ENCODE peak calls at places on chromosomes 13 and 19, in five cellular contexts. One of them, this sample, is unnamed.

GRCh38 chr19:3108775-3109174 is 14.6 kb downstream of the GNA11 start:
- DNase-seq in mesenchymal stem cell: peak
- DNase-seq in K562: peak
- DNase-seq in endothelial cell of umbilical vein: peak
- DNase-seq in neuronal stem cell: peak
- DNase-seq in this sample: peak

GRCh38 chr19:48969276-48970138 is 4.4 kb downstream of the FTL start:
- DNase-seq in endothelial cell of umbilical vein: no peak
- DNase-seq in K562: peak
- DNase-seq in mesenchymal stem cell: peak
- DNase-seq in neuronal stem cell: no peak
- DNase-seq in this sample: no peak

GRCh38 chr13:43019811-43020210 is 3.6 kb upstream of the DNAJC15 start:
- DNase-seq in endothelial cell of umbilical vein: no peak
- DNase-seq in K562: no peak
- DNase-seq in mesenchymal stem cell: no peak
- DNase-seq in neuronal stem cell: no peak
- DNase-seq in this sample: no peak

GRCh38 chr19:29429581-29429980 is 96.2 kb upstream of the VSTM2B start:
- DNase-seq in mesenchymal stem cell: no peak
- DNase-seq in endothelial cell of umbilical vein: no peak
- DNase-seq in K562: no peak
- DNase-seq in neuronal stem cell: no peak
- DNase-seq in this sample: no peak

GRCh38 chr13:43329702-43330101 is 306.3 kb downstream of the DNAJC15 start:
- DNase-seq in K562: no peak
- DNase-seq in neuronal stem cell: no peak
- DNase-seq in endothelial cell of umbilical vein: peak
- DNase-seq in mesenchymal stem cell: no peak
- DNase-seq in this sample: no peak

GRCh38 chr13:32048816-32049215 is 17.2 kb downstream of the FRY start:
- DNase-seq in K562: no peak
- DNase-seq in neuronal stem cell: no peak
- DNase-seq in mesenchymal stem cell: peak
- DNase-seq in endothelial cell of umbilical vein: peak
- DNase-seq in this sample: no peak

GRCh38 chr19:17755977-17756670 is 4.8 kb downstream of the FCHO1 start:
- DNase-seq in endothelial cell of umbilical vein: no peak
- DNase-seq in neuronal stem cell: peak
- DNase-seq in K562: peak
- DNase-seq in mesenchymal stem cell: peak
- DNase-seq in this sample: peak

GRCh38 chr19:51138549-51138979 is 3.5 kb upstream of the SIGLEC7 start:
- DNase-seq in endothelial cell of umbilical vein: no peak
- DNase-seq in K562: no peak
- DNase-seq in neuronal stem cell: no peak
- DNase-seq in mesenchymal stem cell: no peak
- DNase-seq in this sample: no peak

GRCh38 chr19:45569619-45570421 is 14.8 kb downstream of the OPA3 start:
- DNase-seq in mesenchymal stem cell: no peak
- DNase-seq in neuronal stem cell: peak
- DNase-seq in endothelial cell of umbilical vein: peak
- DNase-seq in K562: peak
- DNase-seq in this sample: peak

GRCh38 chr19:37991841-37992248 is 84.8 kb downstream of the SIPA1L3 start:
- DNase-seq in K562: no peak
- DNase-seq in neuronal stem cell: no peak
- DNase-seq in endothelial cell of umbilical vein: no peak
- DNase-seq in mesenchymal stem cell: no peak
- DNase-seq in this sample: no peak

GRCh38 chr13:108957369-108958012 is 328.1 kb downstream of the MYO16 start:
- DNase-seq in mesenchymal stem cell: peak
- DNase-seq in K562: no peak
- DNase-seq in endothelial cell of umbilical vein: peak
- DNase-seq in neuronal stem cell: no peak
- DNase-seq in this sample: peak

GRCh38 chr19:13373599-13373998 is 132.7 kb downstream of the CACNA1A start:
- DNase-seq in K562: no peak
- DNase-seq in mesenchymal stem cell: no peak
- DNase-seq in neuronal stem cell: no peak
- DNase-seq in endothelial cell of umbilical vein: no peak
- DNase-seq in this sample: no peak

GRCh38 chr19:45499196-45500180 is 1.2 kb downstream of the PPM1N start:
- DNase-seq in K562: peak
- DNase-seq in neuronal stem cell: peak
- DNase-seq in endothelial cell of umbilical vein: peak
- DNase-seq in mesenchymal stem cell: peak
- DNase-seq in this sample: peak

GRCh38 chr13:43005460-43006236 is 13.6 kb upstream of the EPSTI1 start:
- DNase-seq in endothelial cell of umbilical vein: peak
- DNase-seq in mesenchymal stem cell: no peak
- DNase-seq in neuronal stem cell: no peak
- DNase-seq in K562: no peak
- DNase-seq in this sample: no peak

GRCh38 chr13:35917942-35918645 is 213.1 kb downstream of the DCLK1 start:
- DNase-seq in neuronal stem cell: no peak
- DNase-seq in mesenchymal stem cell: no peak
- DNase-seq in endothelial cell of umbilical vein: no peak
- DNase-seq in K562: no peak
- DNase-seq in this sample: no peak

GRCh38 chr19:14525729-14526128 is 3.7 kb upstream of the TECR start:
- DNase-seq in neuronal stem cell: no peak
- DNase-seq in K562: no peak
- DNase-seq in endothelial cell of umbilical vein: no peak
- DNase-seq in mesenchymal stem cell: no peak
- DNase-seq in this sample: no peak

GRCh38 chr19:29715695-29716581 is 877 bp upstream of the C19orf12 start:
- DNase-seq in endothelial cell of umbilical vein: no peak
- DNase-seq in K562: no peak
- DNase-seq in mesenchymal stem cell: peak
- DNase-seq in neuronal stem cell: no peak
- DNase-seq in this sample: no peak

GRCh38 chr19:47363758-47364529 is 14.8 kb downstream of the DHX34 start:
- DNase-seq in mesenchymal stem cell: peak
- DNase-seq in neuronal stem cell: no peak
- DNase-seq in K562: no peak
- DNase-seq in endothelial cell of umbilical vein: peak
- DNase-seq in this sample: peak

GRCh38 chr19:45162464-45163143 is 1.8 kb upstream of the NKPD1 start:
- DNase-seq in endothelial cell of umbilical vein: no peak
- DNase-seq in K562: no peak
- DNase-seq in neuronal stem cell: no peak
- DNase-seq in mesenchymal stem cell: no peak
- DNase-seq in this sample: no peak

GRCh38 chr13:18992791-18993190 is 188.8 kb downstream of the TUBA3C start:
- DNase-seq in neuronal stem cell: no peak
- DNase-seq in K562: no peak
- DNase-seq in mesenchymal stem cell: no peak
- DNase-seq in endothelial cell of umbilical vein: no peak
- DNase-seq in this sample: no peak
- H2AFZ ChIP-seq in neuronal stem cell: no peak
- H2AFZ ChIP-seq in K562: no peak
- H2AFZ ChIP-seq in mesenchymal stem cell: no peak
- H2AFZ ChIP-seq in endothelial cell of umbilical vein: no peak
- H2AFZ ChIP-seq in this sample: no peak

GRCh38 chr13:90413548-90413947 is 933.9 kb upstream of the MIR17HG start:
- DNase-seq in endothelial cell of umbilical vein: no peak
- DNase-seq in neuronal stem cell: no peak
- DNase-seq in K562: no peak
- DNase-seq in mesenchymal stem cell: no peak
- DNase-seq in this sample: no peak

GRCh38 chr13:90416519-90416918 is 931.0 kb upstream of the MIR17HG start:
- DNase-seq in mesenchymal stem cell: peak
- DNase-seq in endothelial cell of umbilical vein: peak
- DNase-seq in neuronal stem cell: peak
- DNase-seq in K562: no peak
- DNase-seq in this sample: no peak

GRCh38 chr13:90416938-90417337 is 930.5 kb upstream of the MIR17HG start:
- DNase-seq in K562: no peak
- DNase-seq in mesenchymal stem cell: peak
- DNase-seq in neuronal stem cell: no peak
- DNase-seq in endothelial cell of umbilical vein: no peak
- DNase-seq in this sample: peak

GRCh38 chr13:90414691-90415596 is 932.5 kb upstream of the MIR17HG start:
- DNase-seq in neuronal stem cell: no peak
- DNase-seq in mesenchymal stem cell: peak
- DNase-seq in endothelial cell of umbilical vein: peak
- DNase-seq in K562: no peak
- DNase-seq in this sample: no peak

DNA sequence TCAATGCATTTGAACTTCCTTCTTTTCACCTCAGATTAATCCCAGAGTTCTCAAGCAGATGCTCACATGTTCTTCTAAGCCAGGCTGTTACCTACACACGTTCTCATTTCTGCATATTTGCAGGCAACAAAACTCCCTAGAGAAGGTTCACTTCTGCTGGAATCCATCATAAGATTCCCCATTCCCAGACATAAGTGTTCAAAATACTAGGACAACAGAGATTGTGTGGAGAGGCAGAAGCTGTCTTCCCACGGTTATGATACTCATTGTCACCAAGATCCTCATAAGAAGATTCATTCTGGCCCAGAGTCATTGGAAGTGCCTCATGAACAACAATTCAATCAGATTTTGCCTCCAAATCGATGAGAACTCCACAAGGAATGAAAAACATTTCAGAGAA is 931.6 kb upstream of the MIR17HG start:
- DNase-seq in mesenchymal stem cell: peak
- DNase-seq in K562: no peak
- DNase-seq in endothelial cell of umbilical vein: no peak
- DNase-seq in neuronal stem cell: no peak
- DNase-seq in this sample: no peak
- H3K4me2 ChIP-seq in mesenchymal stem cell: no peak
- H3K4me2 ChIP-seq in K562: no peak
- H3K4me2 ChIP-seq in endothelial cell of umbilical vein: no peak
- H3K4me2 ChIP-seq in neuronal stem cell: no peak
- H3K4me2 ChIP-seq in this sample: no peak

GRCh38 chr13:90008707-90009149 is 1338.8 kb upstream of the MIR17HG start:
- DNase-seq in neuronal stem cell: no peak
- DNase-seq in endothelial cell of umbilical vein: no peak
- DNase-seq in mesenchymal stem cell: no peak
- DNase-seq in K562: no peak
- DNase-seq in this sample: peak

GRCh38 chr13:90003566-90003965 is 1343.9 kb upstream of the MIR17HG start:
- DNase-seq in mesenchymal stem cell: no peak
- DNase-seq in endothelial cell of umbilical vein: no peak
- DNase-seq in K562: no peak
- DNase-seq in neuronal stem cell: no peak
- DNase-seq in this sample: no peak
- H2AFZ ChIP-seq in mesenchymal stem cell: no peak
- H2AFZ ChIP-seq in endothelial cell of umbilical vein: no peak
- H2AFZ ChIP-seq in K562: no peak
- H2AFZ ChIP-seq in neuronal stem cell: no peak
- H2AFZ ChIP-seq in this sample: no peak

DNA sequence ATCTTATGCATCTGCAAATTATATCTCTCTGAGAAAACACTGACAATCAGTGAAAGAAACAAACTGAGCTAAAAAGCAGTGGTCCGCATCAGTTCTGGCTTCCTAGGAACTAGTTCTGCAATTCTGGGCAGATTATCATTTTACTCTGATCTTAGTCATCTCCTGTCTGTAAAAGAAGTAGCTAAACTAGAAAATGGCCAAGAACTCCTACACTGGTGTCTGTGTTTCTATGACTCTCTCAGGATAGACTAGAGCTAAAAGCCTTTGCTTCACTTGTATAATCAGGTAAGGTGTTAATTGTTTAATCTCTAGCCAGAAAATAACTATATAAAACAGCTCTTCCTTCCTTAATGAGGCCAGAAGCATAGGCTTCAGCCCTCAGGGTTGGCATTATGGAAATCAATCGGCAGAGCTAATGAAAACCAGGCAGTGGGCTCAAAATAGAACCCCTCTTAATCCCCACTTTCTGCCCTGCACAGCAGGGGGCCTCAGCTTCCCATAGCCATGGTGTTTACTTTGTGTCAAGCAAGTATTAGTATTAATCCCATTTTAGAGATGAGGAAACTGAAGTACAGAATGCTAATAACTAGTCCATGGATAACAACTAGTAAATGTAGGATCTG is 459.2 kb downstream of the FGF14 start:
- DNase-seq in mesenchymal stem cell: no peak
- DNase-seq in K562: no peak
- DNase-seq in endothelial cell of umbilical vein: no peak
- DNase-seq in neuronal stem cell: no peak
- DNase-seq in this sample: peak
- H3K4me2 ChIP-seq in mesenchymal stem cell: no peak
- H3K4me2 ChIP-seq in K562: no peak
- H3K4me2 ChIP-seq in endothelial cell of umbilical vein: no peak
- H3K4me2 ChIP-seq in neuronal stem cell: no peak
- H3K4me2 ChIP-seq in this sample: no peak

This sample was measured in neural progenitor cell.